ENCODE peak calls at places on chromosomes 13 and 19, in eight cellular contexts. S, T, K, J, V, F, C and Z are unnamed samples.

GRCh38 chr13:35927554-35927953 is 203.6 kb downstream of the DCLK1 start:
- DNase-seq in S (peak; percentile 26), T (peak; percentile 18), K (peak; percentile 50), J (no peak), V (peak; percentile 52), F (no peak), C (no peak), Z (peak; percentile 3)

GRCh38 chr13:20151016-20151415 is 9.8 kb downstream of the GJA3 start:
- DNase-seq in S (no peak), T (no peak), K (no peak), J (no peak), V (no peak), F (no peak), C (no peak), Z (no peak)

GRCh38 chr13:98143601-98144500 is 957 bp downstream of the FARP1 start:
- DNase-seq in S (peak; percentile 67), T (peak; percentile 40), K (no peak), J (peak; percentile 16), V (peak; percentile 44), F (peak; percentile 75), C (no peak), Z (no peak)

GRCh38 chr13:74251778-74252519 is 117.7 kb upstream of the KLF12 start:
- DNase-seq in S (peak; percentile 6), T (no peak), K (no peak), J (no peak), V (peak; percentile 55), F (no peak), C (no peak), Z (no peak)

GRCh38 chr13:24053505-24054251 is 106.8 kb upstream of the SPATA13 start:
- DNase-seq in S (peak; percentile 42), T (peak; percentile 68), K (peak; percentile 72), J (peak; percentile 70), V (peak; percentile 74), F (peak; percentile 76), C (no peak), Z (no peak)

GRCh38 chr13:102757006-102757405 is 16.6 kb downstream of the TEX30 start:
- DNase-seq in S (no peak), T (no peak), K (no peak), J (no peak), V (peak; percentile 67), F (no peak), C (no peak), Z (no peak)

GRCh38 chr19:50204811-50205675 is 1.6 kb downstream of the MYH14 start:
- DNase-seq in S (no peak), T (no peak), K (no peak), J (peak; percentile 15), V (no peak), F (peak; percentile 33), C (no peak), Z (no peak)

GRCh38 chr19:10295847-10296591 is 6.3 kb downstream of the ICAM5 start:
- DNase-seq in S (no peak), T (no peak), K (no peak), J (no peak), V (no peak), F (peak; percentile 58), C (no peak), Z (no peak)

GRCh38 chr19:771332-771785 is 20.4 kb downstream of the MISP start:
- DNase-seq in S (peak; percentile 64), T (no peak), K (peak; percentile 81), J (peak; percentile 80), V (peak; percentile 28), F (peak; percentile 80), C (no peak), Z (no peak)

GRCh38 chr13:45167611-45168554 is 33.0 kb downstream of the KCTD4 start:
- DNase-seq in S (no peak), T (no peak), K (peak; percentile 63), J (no peak), V (peak; percentile 98), F (no peak), C (no peak), Z (no peak)

GRCh38 chr13:39777527-39778061 is 122.1 kb downstream of the COG6 start:
- DNase-seq in S (no peak), T (no peak), K (peak; percentile 58), J (peak; percentile 24), V (peak; percentile 92), F (no peak), C (no peak), Z (no peak)

GRCh38 chr19:43755256-43755801 is 567 bp upstream of the SMG9 start:
- DNase-seq in S (peak; percentile 66), T (peak; percentile 82), K (peak; percentile 91), J (peak; percentile 89), V (peak; percentile 42), F (peak; percentile 87), C (no peak), Z (no peak)

GRCh38 chr13:53200498-53201453 is 172.2 kb downstream of the OLFM4 start:
- DNase-seq in S (peak; percentile 8), T (peak; percentile 37), K (no peak), J (no peak), V (no peak), F (peak; percentile 44), C (no peak), Z (no peak)

GRCh38 chr19:12806242-12807131 is at the start of gene RNASEH2A:
- DNase-seq in S (peak; percentile 97), T (peak; percentile 88), K (peak; percentile 86), J (peak; percentile 94), V (peak; percentile 87), F (peak; percentile 95), C (peak; percentile 92), Z (no peak)

GRCh38 chr19:39809368-39809767 is 24.6 kb downstream of the DYRK1B start:
- DNase-seq in S (no peak), T (no peak), K (no peak), J (no peak), V (no peak), F (no peak), C (no peak), Z (no peak)

GRCh38 chr13:67227131-67227983 is 2.8 kb downstream of the PCDH9 start:
- DNase-seq in S (no peak), T (no peak), K (no peak), J (no peak), V (no peak), F (no peak), C (no peak), Z (no peak)

GRCh38 chr13:26785845-26786630 is 25.5 kb upstream of the GPR12 start:
- DNase-seq in S (no peak), T (no peak), K (no peak), J (peak; percentile 37), V (peak; percentile 3), F (no peak), C (peak; percentile 81), Z (no peak)

GRCh38 chr19:38663957-38664502 is 16.6 kb downstream of the ACTN4 start:
- DNase-seq in S (no peak), T (no peak), K (no peak), J (no peak), V (no peak), F (no peak), C (no peak), Z (no peak)

GRCh38 chr13:59337070-59337469 is 826.7 kb downstream of the DIAPH3 start:
- DNase-seq in S (no peak), T (no peak), K (no peak), J (no peak), V (no peak), F (no peak), C (no peak), Z (no peak)

GRCh38 chr13:93496985-93497673 is 270.5 kb downstream of the GPC6 start:
- DNase-seq in S (peak; percentile 50), T (no peak), K (no peak), J (peak; percentile 50), V (no peak), F (peak; percentile 77), C (no peak), Z (no peak)

GRCh38 chr19:33492090-33492489 is 29.5 kb downstream of the PEPD start:
- DNase-seq in S (no peak), T (no peak), K (no peak), J (no peak), V (no peak), F (no peak), C (no peak), Z (no peak)

GRCh38 chr19:30666301-30666803 is 294.2 kb downstream of the ZNF536 start:
- DNase-seq in S (peak; percentile 66), T (peak; percentile 49), K (peak; percentile 48), J (peak; percentile 82), V (peak; percentile 16), F (peak; percentile 78), C (no peak), Z (no peak)

DNA sequence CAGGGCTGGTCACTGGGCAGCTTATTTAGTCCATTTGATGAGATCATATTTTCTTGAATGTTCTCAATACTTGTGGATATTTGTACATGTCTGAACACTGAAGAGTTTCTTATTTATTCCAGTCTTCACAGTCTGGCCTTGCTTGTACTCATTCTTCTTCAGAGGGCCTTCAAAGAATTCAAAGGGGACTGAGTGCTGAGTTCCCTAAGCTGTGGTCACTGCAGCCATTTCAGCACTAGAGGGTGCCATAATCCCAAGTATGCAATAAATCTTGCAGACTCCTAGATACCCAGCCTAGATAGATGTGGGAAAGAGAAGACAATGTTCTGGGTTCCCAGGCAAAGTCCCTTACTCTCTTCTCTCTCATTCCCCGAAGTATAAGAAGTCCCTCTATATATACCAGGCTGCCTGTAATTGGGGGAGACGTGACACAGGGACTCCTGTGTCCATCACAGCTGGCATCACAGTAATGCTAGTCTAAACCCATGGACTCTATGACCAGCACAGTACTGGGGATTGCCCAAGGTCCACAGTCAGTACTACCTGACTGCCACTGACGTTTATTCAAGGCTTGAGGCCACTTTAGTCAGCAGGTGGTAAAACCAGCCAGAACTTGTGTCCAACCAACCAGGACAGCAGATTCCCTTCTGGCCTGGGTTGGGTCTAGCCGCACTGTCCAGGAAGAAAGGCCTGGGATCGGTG is 8.9 kb upstream of the VN1R1 start:
- DNase-seq in S (peak; percentile 36), T (no peak), K (peak; percentile 73), J (peak; percentile 30), V (peak; percentile 45), F (peak; percentile 48), C (no peak), Z (no peak)
- H3K9me3 ChIP-seq in S (no peaks in the 10 kb centered on the region), T (peaks cover 38% of the 10 kb centered on the region), K (peaks cover 81% of the 10 kb centered on the region), J (peaks cover 10% of the 10 kb centered on the region), V (peaks cover 18% of the 10 kb centered on the region), F (peaks cover 18% of the 10 kb centered on the region), C (peaks cover 60% of the 10 kb centered on the region), Z (peaks cover 74% of the 10 kb centered on the region)

GRCh38 chr13:110911880-110912279 is 3.0 kb downstream of the ANKRD10 start:
- DNase-seq in S (no peak), T (no peak), K (no peak), J (no peak), V (peak; percentile 85), F (no peak), C (no peak), Z (no peak)
- H3K4me1 ChIP-seq in S (no peaks in the 10 kb centered on the region), T (peaks cover 69% of the 10 kb centered on the region), K (peaks cover 47% of the 10 kb centered on the region), J (peaks cover 32% of the 10 kb centered on the region), V (peaks cover 62% of the 10 kb centered on the region), F (peaks cover 21% of the 10 kb centered on the region), C (peaks cover 71% of the 10 kb centered on the region), Z (peaks cover 70% of the 10 kb centered on the region)

GRCh38 chr19:15072930-15073647 is 8.9 kb upstream of the OR1I1 start:
- DNase-seq in S (peak; percentile 18), T (no peak), K (no peak), J (peak; percentile 19), V (peak; percentile 91), F (no peak), C (no peak), Z (no peak)
- H3K4me3 ChIP-seq in S (no peak overlapping the region), T (no peak overlapping the region), K (no peak overlapping the region), J (no peak overlapping the region), V (no peak overlapping the region), F (no peak overlapping the region), C (no peak overlapping the region), Z (no peak overlapping the region)

DNA sequence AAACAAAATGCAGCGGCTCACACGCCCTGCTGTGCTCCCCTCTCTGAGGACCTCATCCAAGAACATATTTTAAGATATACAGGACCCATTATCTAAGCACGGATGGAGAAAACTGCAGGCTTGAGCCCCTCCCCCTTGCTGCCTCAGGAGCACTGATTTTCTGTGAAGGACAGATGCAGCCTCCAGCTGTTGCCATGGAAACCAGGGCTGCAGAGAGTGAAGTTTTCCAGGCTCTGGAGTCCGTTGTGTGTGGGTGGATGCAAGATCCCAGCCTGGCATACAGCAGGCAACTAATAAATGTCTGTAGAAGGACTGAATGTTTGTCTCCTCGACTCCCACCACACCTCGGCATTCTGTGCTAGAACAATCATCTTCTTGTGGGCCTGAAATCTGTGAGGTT is 105.6 kb upstream of the PEG3 start:
- DNase-seq in S (no peak), T (peak; percentile 71), K (no peak), J (no peak), V (no peak), F (peak; percentile 75), C (no peak), Z (no peak)
- H3K9me3 ChIP-seq in S (no peaks in the 10 kb centered on the region), T (no peaks in the 10 kb centered on the region), K (peaks cover 61% of the 10 kb centered on the region), J (no peaks in the 10 kb centered on the region), V (peaks cover 38% of the 10 kb centered on the region), F (peaks cover 5% of the 10 kb centered on the region), C (peaks cover 8% of the 10 kb centered on the region), Z (no peaks in the 10 kb centered on the region)